ENCODE peak calls at places on chromosome X, in ten cellular contexts. V, H, L, Z, K, Y, T, M, D and S are unnamed samples.
A peak's percentile ranks its signal among the peaks of the same experiment; 100 is the strongest.

GRCh38 chrX:68794486-68794885 is 34.3 kb upstream of the EFNB1 start:
- DNase-seq in Z (no peak), D (no peak), M (no peak), T (no peak), K (no peak), V (no peak), H (no peak), Y (no peak), L (no peak), S (no peak)

GRCh38 chrX:154123241-154124219 is 20.5 kb upstream of the OPN1LW start:
- DNase-seq in H (peak; percentile 40), Z (peak; percentile 4), K (no peak), Y (no peak), V (no peak), D (no peak), T (no peak), M (no peak), L (peak; percentile 88), S (no peak)

GRCh38 chrX:44245730-44246129 is 97.7 kb downstream of the EFHC2 start:
- DNase-seq in K (no peak), L (no peak), T (no peak), H (no peak), D (no peak), Y (no peak), Z (no peak), V (no peak), M (no peak), S (no peak)

GRCh38 chrX:43505759-43506158 is 150.3 kb upstream of the MAOA start:
- DNase-seq in Y (peak; percentile 67), H (no peak), L (no peak), K (no peak), Z (no peak), D (no peak), V (no peak), M (no peak), T (no peak), S (peak; percentile 45)

GRCh38 chrX:155070038-155070437 is 898 bp downstream of the CMC4 start:
- DNase-seq in M (no peak), L (no peak), K (no peak), H (no peak), Z (peak; percentile 8), T (no peak), D (no peak), Y (peak; percentile 4), V (no peak), S (no peak)

GRCh38 chrX:74248889-74249288 is 55.1 kb upstream of the ZCCHC13 start:
- DNase-seq in V (no peak), K (no peak), M (no peak), D (no peak), H (no peak), T (no peak), L (no peak), Y (no peak), Z (no peak), S (no peak)

GRCh38 chrX:22122510-22122909 is 90.4 kb downstream of the PHEX start:
- DNase-seq in V (no peak), T (peak; percentile 37), M (peak; percentile 10), H (no peak), Y (peak; percentile 97), D (no peak), Z (no peak), L (no peak), K (no peak), S (peak; percentile 69)

GRCh38 chrX:20265726-20266681 is 705 bp downstream of the RPS6KA3 start:
- DNase-seq in D (peak; percentile 37), T (peak; percentile 20), H (peak; percentile 30), V (peak; percentile 24), L (peak; percentile 83), Z (peak; percentile 48), K (peak; percentile 6), M (peak; percentile 6), Y (peak; percentile 16), S (no peak)

GRCh38 chrX:132488819-132489255 is at the start of gene MBNL3:
- DNase-seq in D (peak; percentile 59), T (peak; percentile 51), M (peak; percentile 16), V (peak; percentile 62), L (peak; percentile 86), K (peak; percentile 56), Y (peak; percentile 55), Z (peak; percentile 90), H (peak; percentile 40), S (no peak)

GRCh38 chrX:40446927-40447326 is 133.8 kb upstream of the ATP6AP2 start:
- DNase-seq in K (no peak), T (peak; percentile 26), M (no peak), D (no peak), Z (no peak), H (no peak), L (no peak), Y (no peak), V (no peak), S (no peak)

GRCh38 chrX:6226053-6226645 is 2.5 kb downstream of the NLGN4X start:
- DNase-seq in K (no peak), H (no peak), V (peak; percentile 7), D (no peak), T (no peak), Y (peak; percentile 15), Z (no peak), L (peak; percentile 55), M (no peak), S (no peak)

GRCh38 chrX:130124577-130124976 is 14.3 kb upstream of the ELF4 start:
- DNase-seq in M (no peak), V (no peak), Y (no peak), L (no peak), Z (no peak), T (no peak), D (no peak), H (no peak), K (no peak), S (no peak)
- TF ChIP-seq CTCF in M (no peak), V (no peak), Y (no peak), L (no peak), Z (peak; percentile 24), T (no peak), D (no peak), H (no peak), K (no peak), S (no peak)

GRCh38 chrX:65681810-65682209 is 14.4 kb downstream of the MSN start:
- DNase-seq in L (no peak), H (no peak), T (no peak), Y (no peak), M (no peak), K (no peak), V (no peak), Z (no peak), D (no peak), S (no peak)

GRCh38 chrX:65674351-65674893 is 7.0 kb downstream of the MSN start:
- DNase-seq in Z (no peak), Y (peak; percentile 29), H (no peak), T (no peak), K (no peak), V (no peak), L (no peak), D (no peak), M (no peak), S (no peak)

GRCh38 chrX:65673857-65674350 is 6.5 kb downstream of the MSN start:
- DNase-seq in M (no peak), H (no peak), Z (no peak), K (no peak), L (no peak), D (no peak), T (no peak), Y (no peak), V (no peak), S (no peak)

GRCh38 chrX:65677954-65678469 is 10.6 kb downstream of the MSN start:
- DNase-seq in K (no peak), H (peak; percentile 50), V (no peak), L (no peak), T (peak; percentile 83), Y (peak; percentile 79), D (peak; percentile 30), Z (no peak), M (no peak), S (peak; percentile 69)

GRCh38 chrX:65679071-65679540 is 11.7 kb downstream of the MSN start:
- DNase-seq in T (no peak), Z (no peak), K (no peak), M (no peak), Y (peak; percentile 77), V (no peak), L (no peak), H (peak; percentile 52), D (no peak), S (peak; percentile 55)
- H3K27ac ChIP-seq in T (peak overlapping the region; percentile 98), Z (peak overlapping the region; percentile 39), K (peak overlapping the region; percentile 13), M (peak overlapping the region; percentile 81), Y (peak overlapping the region; percentile 75), V (no peak overlapping the region), L (peak overlapping the region; percentile 95), H (peak overlapping the region; percentile 88), D (peak overlapping the region; percentile 60), S (peak overlapping the region; percentile 28)

GRCh38 chrX:9890541-9891200 is 76.5 kb upstream of the CLDN34 start:
- DNase-seq in V (no peak), M (no peak), K (no peak), Z (no peak), T (no peak), Y (no peak), L (no peak), H (no peak), D (no peak), S (no peak)

GRCh38 chrX:9899640-9900075 is 67.5 kb upstream of the CLDN34 start:
- DNase-seq in V (peak; percentile 32), K (no peak), T (no peak), L (no peak), H (no peak), Z (no peak), D (no peak), Y (no peak), M (no peak), S (no peak)

GRCh38 chrX:9897761-9898161 is 69.4 kb upstream of the CLDN34 start:
- DNase-seq in K (no peak), H (no peak), T (no peak), M (no peak), V (no peak), L (no peak), Z (no peak), D (no peak), Y (peak; percentile 47), S (no peak)

DNA sequence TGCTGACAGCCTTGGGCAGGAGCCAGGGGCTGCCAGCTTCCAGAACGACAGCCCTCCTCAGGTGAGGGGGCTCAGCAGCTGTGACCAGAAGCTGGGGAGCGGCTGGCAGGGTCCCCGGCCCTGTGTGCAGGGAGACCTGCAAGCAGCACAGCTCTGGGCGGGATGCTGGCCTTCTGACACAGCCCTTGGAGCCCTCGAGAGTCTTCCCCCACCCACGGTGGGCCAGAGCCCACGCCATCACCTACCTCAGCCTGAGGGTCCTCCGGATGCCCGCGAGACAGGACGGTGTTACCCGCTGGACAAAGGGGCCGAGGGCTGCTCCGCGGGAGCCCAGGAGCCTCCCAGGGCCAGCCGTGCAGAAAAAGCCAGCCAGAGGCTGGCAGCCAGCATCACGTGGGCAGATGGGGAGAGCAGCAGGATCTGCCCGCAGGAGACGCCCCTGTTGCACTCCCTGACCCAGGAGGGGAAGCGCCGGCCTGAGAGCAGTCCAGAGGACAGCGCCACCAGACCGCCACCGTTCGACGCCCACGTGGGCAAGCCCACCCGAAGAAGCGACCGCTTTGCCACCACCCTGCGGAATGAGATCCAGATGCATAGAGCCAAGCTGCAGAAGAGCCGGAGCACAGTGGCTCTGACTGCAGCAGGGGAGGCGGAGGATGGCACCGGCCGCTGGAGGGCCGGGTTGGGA is 71.8 kb upstream of the CLDN34 start:
- DNase-seq in Z (no peak), L (no peak), K (no peak), H (no peak), M (no peak), Y (no peak), D (no peak), T (no peak), V (no peak), S (no peak)
- TF ChIP-seq CTCF in Z (no peak), L (no peak), K (no peak), H (no peak), M (no peak), Y (no peak), D (no peak), T (no peak), V (no peak), S (no peak)

GRCh38 chrX:13387656-13388421 is 68.0 kb upstream of the ATXN3L start:
- DNase-seq in H (no peak), D (no peak), K (no peak), T (no peak), Y (peak; percentile 58), L (no peak), M (no peak), V (no peak), Z (no peak), S (no peak)
- H3K27ac ChIP-seq in H (no peak overlapping the region), D (no peak overlapping the region), K (no peak overlapping the region), T (no peak overlapping the region), Y (no peak overlapping the region), L (no peak overlapping the region), M (no peak overlapping the region), V (peak overlapping the region; percentile 17), Z (no peak overlapping the region), S (no peak overlapping the region)